ENCODE peak calls at places on chromosome 6, in five cellular contexts. J is cerebellar cortex, P is endothelial cell, T is T-helper 2 cell, C is AG09319. F is an unnamed sample.

GRCh38 chr6:105507811-105508210 is 104.9 kb upstream of the PREP start:
- DNase-seq in J (no peak), P (no peak), T (no peak), C (no peak), F (no peak)

GRCh38 chr6:88512951-88513350 is 346.8 kb upstream of the CNR1 start:
- DNase-seq in J (peak), P (no peak), T (no peak), C (no peak), F (peak)

GRCh38 chr6:158807515-158808441 is 11.4 kb downstream of the EZR start:
- DNase-seq in J (no peak), P (no peak), T (no peak), C (no peak), F (no peak)

GRCh38 chr6:64006246-64006645 is 370.6 kb downstream of the PHF3 start:
- DNase-seq in J (no peak), P (no peak), T (no peak), C (no peak), F (no peak)

GRCh38 chr6:71649893-71650292 is 236.5 kb upstream of the RIMS1 start:
- DNase-seq in J (no peak), P (no peak), T (no peak), C (no peak), F (no peak)

GRCh38 chr6:25670208-25670607 is 18.2 kb downstream of the SCGN start:
- DNase-seq in J (no peak), P (no peak), T (no peak), C (no peak), F (no peak)

GRCh38 chr6:106825156-106825555 is 149.4 kb downstream of the CD24 start:
- DNase-seq in J (no peak), P (no peak), T (no peak), C (no peak), F (peak)

GRCh38 chr6:107114872-107115694 is at the start of gene BEND3:
- DNase-seq in J (peak), P (peak), T (peak), C (no peak), F (no peak)

GRCh38 chr6:115016593-115016992 is 673.8 kb upstream of the HS3ST5 start:
- DNase-seq in J (no peak), P (no peak), T (no peak), C (no peak), F (no peak)

GRCh38 chr6:3294921-3295871 is 36.4 kb downstream of the PSMG4 start:
- DNase-seq in J (peak), P (no peak), T (no peak), C (no peak), F (no peak)

GRCh38 chr6:7110092-7110792 is 2.5 kb downstream of the RREB1 start:
- DNase-seq in J (no peak), P (no peak), T (peak), C (no peak), F (no peak)

GRCh38 chr6:85416049-85416448 is 33.8 kb upstream of the NT5E start:
- DNase-seq in J (no peak), P (no peak), T (no peak), C (no peak), F (no peak)

GRCh38 chr6:42498473-42499128 is 46.9 kb upstream of the TRERF1 start:
- DNase-seq in J (no peak), P (no peak), T (no peak), C (no peak), F (no peak)

GRCh38 chr6:136926383-136926782 is 4.3 kb downstream of the SLC35D3 start:
- DNase-seq in J (no peak), P (no peak), T (no peak), C (no peak), F (no peak)

GRCh38 chr6:80003841-80004198 is 629 bp upstream of the TTK start:
- DNase-seq in J (no peak), P (no peak), T (peak), C (no peak), F (no peak)

GRCh38 chr6:67640462-67640861 is 994.6 kb upstream of the ADGRB3 start:
- DNase-seq in J (no peak), P (no peak), T (no peak), C (no peak), F (peak)

GRCh38 chr6:162074641-162075040 is 652.9 kb downstream of the PRKN start:
- DNase-seq in J (no peak), P (no peak), T (no peak), C (no peak), F (no peak)

GRCh38 chr6:51934098-51934497 is 153.3 kb downstream of the PKHD1 start:
- DNase-seq in J (peak), P (peak), T (no peak), C (no peak), F (peak)

GRCh38 chr6:446418-447366 is 55.1 kb downstream of the IRF4 start:
- DNase-seq in J (no peak), P (no peak), T (peak), C (no peak), F (no peak)

GRCh38 chr6:75076009-75076408 is 129.8 kb downstream of the COL12A1 start:
- DNase-seq in J (no peak), P (no peak), T (no peak), C (no peak), F (no peak)

GRCh38 chr6:53961679-53962370 is 149.4 kb upstream of the MLIP start:
- DNase-seq in J (no peak), P (no peak), T (no peak), C (no peak), F (no peak)

GRCh38 chr6:17179246-17180073 is 77.6 kb downstream of the STMND1 start:
- DNase-seq in J (no peak), P (no peak), T (no peak), C (no peak), F (peak)

GRCh38 chr6:95364016-95364604 is 213.2 kb upstream of the MANEA start:
- DNase-seq in J (peak), P (no peak), T (peak), C (no peak), F (peak)

GRCh38 chr6:79076160-79076559 is 1.9 kb downstream of the PHIP start:
- DNase-seq in J (no peak), P (no peak), T (peak), C (no peak), F (peak)

GRCh38 chr6:123965894-123966293 is 162.2 kb downstream of the NKAIN2 start:
- DNase-seq in J (no peak), P (peak), T (no peak), C (no peak), F (peak)

GRCh38 chr6:145017516-145017915 is 717.8 kb downstream of the EPM2A start:
- DNase-seq in J (no peak), P (no peak), T (peak), C (no peak), F (peak)

GRCh38 chr6:137819740-137820139 is 47.3 kb upstream of the TNFAIP3 start:
- DNase-seq in J (no peak), P (no peak), T (peak), C (no peak), F (no peak)

F was measured in bronchial epithelial cell.